ENCODE peak calls at places on chromosomes 7 and 10, in nine cellular contexts. One of them, this sample, is unnamed.
A peak's percentile ranks its signal among the peaks of the same experiment; 100 is the strongest.

GRCh38 chr7:139071683-139072082 is 35.8 kb upstream of the ZC3HAV1L start:
- DNase-seq in fibroblast of lung: no peak
- DNase-seq in MM.1S: no peak
- DNase-seq in left ventricle myocardium inferior: no peak
- DNase-seq in body of pancreas: no peak
- DNase-seq in right lobe of liver: no peak
- DNase-seq in neural progenitor cell: no peak
- DNase-seq in uterus: no peak
- DNase-seq in PC-9: no peak
- DNase-seq in this sample: no peak

GRCh38 chr10:28137907-28138880 is 139.3 kb upstream of the ODAD2 start:
- DNase-seq in MM.1S: no peak
- DNase-seq in body of pancreas: no peak
- DNase-seq in left ventricle myocardium inferior: no peak
- DNase-seq in neural progenitor cell: no peak
- DNase-seq in right lobe of liver: no peak
- DNase-seq in PC-9: no peak
- DNase-seq in fibroblast of lung: peak; percentile 85
- DNase-seq in uterus: no peak
- DNase-seq in this sample: no peak

GRCh38 chr7:4763091-4763793 is 12.2 kb upstream of the AP5Z1 start:
- DNase-seq in neural progenitor cell: no peak
- DNase-seq in uterus: no peak
- DNase-seq in right lobe of liver: no peak
- DNase-seq in body of pancreas: no peak
- DNase-seq in fibroblast of lung: no peak
- DNase-seq in left ventricle myocardium inferior: no peak
- DNase-seq in MM.1S: no peak
- DNase-seq in PC-9: no peak
- DNase-seq in this sample: no peak

GRCh38 chr7:51067757-51068156 is 248.9 kb downstream of the COBL start:
- DNase-seq in uterus: peak; percentile 41
- DNase-seq in fibroblast of lung: peak; percentile 65
- DNase-seq in PC-9: peak; percentile 63
- DNase-seq in body of pancreas: peak; percentile 83
- DNase-seq in left ventricle myocardium inferior: peak; percentile 41
- DNase-seq in neural progenitor cell: peak; percentile 83
- DNase-seq in right lobe of liver: no peak
- DNase-seq in MM.1S: peak; percentile 33
- DNase-seq in this sample: peak; percentile 43

GRCh38 chr10:59706851-59707797 is 2.5 kb downstream of the SLC16A9 start:
- DNase-seq in fibroblast of lung: no peak
- DNase-seq in left ventricle myocardium inferior: no peak
- DNase-seq in PC-9: no peak
- DNase-seq in neural progenitor cell: no peak
- DNase-seq in MM.1S: no peak
- DNase-seq in uterus: no peak
- DNase-seq in right lobe of liver: no peak
- DNase-seq in body of pancreas: no peak
- DNase-seq in this sample: no peak

GRCh38 chr7:124856299-124856888 is 73.2 kb downstream of the POT1 start:
- DNase-seq in neural progenitor cell: peak; percentile 31
- DNase-seq in MM.1S: peak; percentile 58
- DNase-seq in right lobe of liver: no peak
- DNase-seq in left ventricle myocardium inferior: no peak
- DNase-seq in body of pancreas: no peak
- DNase-seq in PC-9: peak; percentile 36
- DNase-seq in fibroblast of lung: peak; percentile 42
- DNase-seq in uterus: no peak
- DNase-seq in this sample: no peak

GRCh38 chr7:113366122-113366521 is 247.8 kb upstream of the SMIM30 start:
- DNase-seq in right lobe of liver: no peak
- DNase-seq in body of pancreas: no peak
- DNase-seq in MM.1S: no peak
- DNase-seq in PC-9: no peak
- DNase-seq in fibroblast of lung: no peak
- DNase-seq in uterus: no peak
- DNase-seq in left ventricle myocardium inferior: no peak
- DNase-seq in neural progenitor cell: no peak
- DNase-seq in this sample: no peak

GRCh38 chr10:95789928-95790327 is 34.0 kb downstream of the ENTPD1 start:
- DNase-seq in fibroblast of lung: peak; percentile 27
- DNase-seq in MM.1S: no peak
- DNase-seq in right lobe of liver: no peak
- DNase-seq in left ventricle myocardium inferior: no peak
- DNase-seq in uterus: no peak
- DNase-seq in PC-9: no peak
- DNase-seq in neural progenitor cell: no peak
- DNase-seq in body of pancreas: no peak
- DNase-seq in this sample: no peak

GRCh38 chr7:102456327-102456726 is 8.3 kb downstream of the ALKBH4 start:
- DNase-seq in left ventricle myocardium inferior: no peak
- DNase-seq in fibroblast of lung: peak; percentile 75
- DNase-seq in right lobe of liver: no peak
- DNase-seq in body of pancreas: no peak
- DNase-seq in neural progenitor cell: no peak
- DNase-seq in uterus: no peak
- DNase-seq in PC-9: no peak
- DNase-seq in MM.1S: no peak
- DNase-seq in this sample: no peak

GRCh38 chr7:50197547-50197946 is 104.5 kb upstream of the ZPBP start:
- DNase-seq in body of pancreas: no peak
- DNase-seq in uterus: no peak
- DNase-seq in neural progenitor cell: no peak
- DNase-seq in MM.1S: no peak
- DNase-seq in left ventricle myocardium inferior: no peak
- DNase-seq in fibroblast of lung: no peak
- DNase-seq in right lobe of liver: no peak
- DNase-seq in PC-9: no peak
- DNase-seq in this sample: peak; percentile 40

GRCh38 chr7:77425151-77426051 is 9.3 kb upstream of the GSAP start:
- DNase-seq in PC-9: peak; percentile 60
- DNase-seq in uterus: no peak
- DNase-seq in right lobe of liver: no peak
- DNase-seq in body of pancreas: no peak
- DNase-seq in left ventricle myocardium inferior: no peak
- DNase-seq in MM.1S: no peak
- DNase-seq in neural progenitor cell: peak; percentile 77
- DNase-seq in fibroblast of lung: peak; percentile 87
- DNase-seq in this sample: no peak

GRCh38 chr7:55144955-55145342 is 126.1 kb downstream of the EGFR start:
- DNase-seq in body of pancreas: no peak
- DNase-seq in neural progenitor cell: peak; percentile 15
- DNase-seq in uterus: no peak
- DNase-seq in MM.1S: no peak
- DNase-seq in right lobe of liver: no peak
- DNase-seq in PC-9: no peak
- DNase-seq in left ventricle myocardium inferior: no peak
- DNase-seq in fibroblast of lung: no peak
- DNase-seq in this sample: no peak

GRCh38 chr7:150556521-150557138 is 10.6 kb upstream of the GIMAP4 start:
- DNase-seq in fibroblast of lung: no peak
- DNase-seq in left ventricle myocardium inferior: no peak
- DNase-seq in PC-9: no peak
- DNase-seq in neural progenitor cell: no peak
- DNase-seq in body of pancreas: no peak
- DNase-seq in right lobe of liver: no peak
- DNase-seq in MM.1S: no peak
- DNase-seq in uterus: no peak
- DNase-seq in this sample: no peak

GRCh38 chr7:143362126-143362961 is at the start of gene FAM131B:
- DNase-seq in neural progenitor cell: peak; percentile 83
- DNase-seq in left ventricle myocardium inferior: no peak
- DNase-seq in MM.1S: no peak
- DNase-seq in uterus: no peak
- DNase-seq in PC-9: no peak
- DNase-seq in fibroblast of lung: no peak
- DNase-seq in body of pancreas: no peak
- DNase-seq in right lobe of liver: no peak
- DNase-seq in this sample: peak; percentile 55

GRCh38 chr10:48450233-48450810 is 143.8 kb downstream of the MAPK8 start:
- DNase-seq in left ventricle myocardium inferior: no peak
- DNase-seq in fibroblast of lung: no peak
- DNase-seq in neural progenitor cell: no peak
- DNase-seq in uterus: no peak
- DNase-seq in PC-9: no peak
- DNase-seq in body of pancreas: no peak
- DNase-seq in right lobe of liver: peak; percentile 40
- DNase-seq in MM.1S: no peak
- DNase-seq in this sample: peak; percentile 46

GRCh38 chr7:14937580-14937979 is 35.0 kb upstream of the DGKB start:
- DNase-seq in fibroblast of lung: no peak
- DNase-seq in right lobe of liver: no peak
- DNase-seq in left ventricle myocardium inferior: no peak
- DNase-seq in uterus: no peak
- DNase-seq in PC-9: no peak
- DNase-seq in body of pancreas: no peak
- DNase-seq in MM.1S: no peak
- DNase-seq in neural progenitor cell: no peak
- DNase-seq in this sample: no peak

DNA sequence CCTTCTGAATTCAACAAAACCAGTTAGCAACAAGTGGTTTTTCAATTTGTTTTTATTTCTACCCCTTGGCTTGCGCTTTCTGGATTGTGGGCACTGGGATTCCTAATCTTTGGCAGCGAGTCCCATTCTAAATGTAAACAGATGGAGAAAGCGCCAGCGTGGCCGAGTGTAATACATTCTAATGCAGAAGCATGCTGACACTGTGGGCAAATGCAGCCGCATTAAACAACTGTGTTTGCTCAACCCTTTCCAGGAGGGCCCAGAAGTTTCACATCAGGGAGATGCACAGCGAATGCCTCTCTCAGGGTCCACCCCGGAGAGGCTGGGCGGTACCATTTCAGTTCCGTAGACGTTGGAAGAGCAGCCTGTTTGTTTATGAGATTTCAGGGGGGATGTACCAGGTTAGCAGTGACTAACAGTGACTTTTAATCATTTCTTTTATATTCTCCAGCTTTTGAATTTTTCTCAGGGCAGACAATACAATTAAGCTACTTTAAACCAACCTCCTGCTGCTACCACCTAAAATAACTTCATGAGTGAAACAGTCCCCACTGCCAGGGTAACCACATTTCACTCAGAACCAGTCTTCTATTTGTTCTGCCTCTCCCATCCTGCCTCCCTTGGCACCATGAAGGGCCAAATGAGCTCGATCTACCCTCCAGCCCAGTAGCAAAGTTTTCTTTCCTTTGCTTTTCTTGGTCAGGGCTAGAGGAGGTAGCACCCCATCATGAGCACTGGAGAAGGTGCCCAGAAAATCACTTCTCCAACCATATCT is 164.2 kb upstream of the ITGB1 start:
- DNase-seq in MM.1S: no peak
- DNase-seq in uterus: no peak
- DNase-seq in right lobe of liver: no peak
- DNase-seq in neural progenitor cell: no peak
- DNase-seq in body of pancreas: peak; percentile 56
- DNase-seq in left ventricle myocardium inferior: no peak
- DNase-seq in PC-9: no peak
- DNase-seq in fibroblast of lung: peak; percentile 97
- DNase-seq in this sample: no peak
- H3K4me1 ChIP-seq in MM.1S: no peaks in the 10 kb centered on the region
- H3K4me1 ChIP-seq in uterus: no peaks in the 10 kb centered on the region
- H3K4me1 ChIP-seq in right lobe of liver: no peaks in the 10 kb centered on the region
- H3K4me1 ChIP-seq in neural progenitor cell: no peaks in the 10 kb centered on the region
- H3K4me1 ChIP-seq in body of pancreas: peaks cover 6% of the 10 kb centered on the region
- H3K4me1 ChIP-seq in left ventricle myocardium inferior: peaks cover 27% of the 10 kb centered on the region
- H3K4me1 ChIP-seq in PC-9: no peaks in the 10 kb centered on the region
- H3K4me1 ChIP-seq in fibroblast of lung: peaks cover 24% of the 10 kb centered on the region
- H3K4me1 ChIP-seq in this sample: peaks cover 52% of the 10 kb centered on the region

GRCh38 chr10:5894458-5894857 is 4.4 kb downstream of the FBH1 start:
- DNase-seq in PC-9: no peak
- DNase-seq in MM.1S: no peak
- DNase-seq in neural progenitor cell: no peak
- DNase-seq in right lobe of liver: no peak
- DNase-seq in uterus: no peak
- DNase-seq in left ventricle myocardium inferior: no peak
- DNase-seq in body of pancreas: no peak
- DNase-seq in fibroblast of lung: no peak
- DNase-seq in this sample: no peak
- TF ChIP-seq CTCF in PC-9: no peak
- TF ChIP-seq CTCF in MM.1S: no peak
- TF ChIP-seq CTCF in neural progenitor cell: no peak
- TF ChIP-seq CTCF in right lobe of liver: no peak
- TF ChIP-seq CTCF in uterus: no peak
- TF ChIP-seq CTCF in left ventricle myocardium inferior: no peak
- TF ChIP-seq CTCF in body of pancreas: no peak
- TF ChIP-seq CTCF in fibroblast of lung: no peak
- TF ChIP-seq CTCF in this sample: no peak

DNA sequence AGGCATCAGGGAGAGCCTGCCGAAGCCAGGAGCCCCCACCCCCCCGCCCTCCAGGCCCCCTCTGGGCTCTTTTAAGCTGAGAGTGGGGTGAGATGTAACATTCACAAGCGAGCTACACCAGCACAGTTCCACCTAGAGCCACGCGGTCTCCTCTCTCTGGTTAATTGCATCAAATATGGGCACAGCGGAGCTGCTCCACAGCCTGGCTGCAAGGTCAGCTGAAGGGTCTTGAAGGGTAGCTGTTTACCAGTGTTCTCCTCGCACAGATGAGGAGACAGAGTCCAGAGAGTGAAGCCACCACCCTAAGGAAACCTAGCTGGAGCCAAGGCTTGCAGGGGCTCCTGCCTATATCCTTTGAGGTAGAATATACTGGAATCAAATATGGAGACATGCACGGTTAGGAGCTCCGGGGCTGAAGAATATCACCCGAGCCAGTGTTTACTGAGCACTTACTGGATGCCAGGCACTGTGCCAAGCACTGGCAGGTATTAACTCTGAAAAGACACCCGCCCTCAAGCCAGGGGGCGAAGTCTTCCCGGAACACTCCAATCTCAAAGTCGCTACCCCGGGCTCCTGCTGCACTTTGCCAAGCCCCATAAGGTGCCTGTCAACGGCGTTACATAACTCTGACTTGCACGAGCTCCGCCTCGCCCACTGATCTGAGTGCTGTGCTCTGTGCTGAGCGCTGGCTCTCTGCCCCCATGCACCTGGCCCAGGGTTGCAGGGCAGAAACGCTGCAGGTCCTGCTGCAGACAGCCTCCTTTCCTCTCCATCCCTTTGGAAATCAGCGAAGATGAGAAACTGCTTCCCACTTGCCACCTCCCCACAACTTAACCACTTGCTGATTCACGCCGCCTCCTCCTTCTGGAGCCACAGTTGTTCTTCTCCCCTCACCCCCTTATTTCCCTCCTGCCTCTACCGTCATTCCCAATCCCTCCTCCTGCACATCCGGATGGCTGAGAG is 5.4 kb downstream of the CHST15 start:
- DNase-seq in body of pancreas: peak; percentile 51
- DNase-seq in PC-9: no peak
- DNase-seq in MM.1S: peak; percentile 26
- DNase-seq in uterus: no peak
- DNase-seq in fibroblast of lung: peak; percentile 76
- DNase-seq in right lobe of liver: peak; percentile 60
- DNase-seq in neural progenitor cell: no peak
- DNase-seq in left ventricle myocardium inferior: no peak
- DNase-seq in this sample: no peak
- H3K4me1 ChIP-seq in body of pancreas: peaks cover 31% of the 10 kb centered on the region
- H3K4me1 ChIP-seq in PC-9: peaks cover 11% of the 10 kb centered on the region
- H3K4me1 ChIP-seq in MM.1S: peaks cover 76% of the 10 kb centered on the region
- H3K4me1 ChIP-seq in uterus: no peaks in the 10 kb centered on the region
- H3K4me1 ChIP-seq in fibroblast of lung: no peaks in the 10 kb centered on the region
- H3K4me1 ChIP-seq in right lobe of liver: peaks cover 6% of the 10 kb centered on the region
- H3K4me1 ChIP-seq in neural progenitor cell: peaks cover 11% of the 10 kb centered on the region
- H3K4me1 ChIP-seq in left ventricle myocardium inferior: peaks cover 18% of the 10 kb centered on the region
- H3K4me1 ChIP-seq in this sample: no peaks in the 10 kb centered on the region

GRCh38 chr7:8380130-8380529 is 53.3 kb upstream of the NXPH1 start:
- DNase-seq in right lobe of liver: no peak
- DNase-seq in neural progenitor cell: no peak
- DNase-seq in PC-9: no peak
- DNase-seq in body of pancreas: no peak
- DNase-seq in left ventricle myocardium inferior: no peak
- DNase-seq in MM.1S: no peak
- DNase-seq in uterus: no peak
- DNase-seq in fibroblast of lung: no peak
- DNase-seq in this sample: no peak
- TF ChIP-seq CTCF in right lobe of liver: no peak
- TF ChIP-seq CTCF in neural progenitor cell: no peak
- TF ChIP-seq CTCF in PC-9: no peak
- TF ChIP-seq CTCF in body of pancreas: no peak
- TF ChIP-seq CTCF in left ventricle myocardium inferior: no peak
- TF ChIP-seq CTCF in MM.1S: no peak
- TF ChIP-seq CTCF in uterus: no peak
- TF ChIP-seq CTCF in fibroblast of lung: no peak
- TF ChIP-seq CTCF in this sample: no peak

This sample was measured in CD8-positive, alpha-beta T cell.